ENCODE peak calls at places on chromosomes 6 and 20, in six cellular contexts. One of them, this sample, is unnamed.

GRCh38 chr6:169620171-169621125 is 81.4 kb downstream of the WDR27 start:
- DNase-seq in nephron progenitor cell: no peak
- DNase-seq in 8988T: no peak
- DNase-seq in neural crest cell: no peak
- DNase-seq in cerebellar nuclear complex: no peak
- DNase-seq in NCI-H2029: no peak
- DNase-seq in this sample: no peak

GRCh38 chr6:133741375-133741861 is 147.5 kb upstream of the TCF21 start:
- DNase-seq in nephron progenitor cell: peak; percentile 21
- DNase-seq in 8988T: no peak
- DNase-seq in neural crest cell: no peak
- DNase-seq in cerebellar nuclear complex: peak; percentile 62
- DNase-seq in NCI-H2029: peak; percentile 45
- DNase-seq in this sample: peak; percentile 56

GRCh38 chr6:56714982-56715456 is 72.3 kb upstream of the DST start:
- DNase-seq in nephron progenitor cell: no peak
- DNase-seq in 8988T: peak; percentile 29
- DNase-seq in neural crest cell: no peak
- DNase-seq in cerebellar nuclear complex: no peak
- DNase-seq in NCI-H2029: no peak
- DNase-seq in this sample: no peak

GRCh38 chr6:2999005-2999620 is 581 bp upstream of the NQO2 start:
- DNase-seq in nephron progenitor cell: no peak
- DNase-seq in 8988T: no peak
- DNase-seq in neural crest cell: no peak
- DNase-seq in cerebellar nuclear complex: no peak
- DNase-seq in NCI-H2029: peak; percentile 70
- DNase-seq in this sample: no peak

GRCh38 chr6:63058601-63059000 is 152.7 kb upstream of the FKBP1C start:
- DNase-seq in nephron progenitor cell: no peak
- DNase-seq in 8988T: no peak
- DNase-seq in neural crest cell: no peak
- DNase-seq in cerebellar nuclear complex: no peak
- DNase-seq in NCI-H2029: no peak
- DNase-seq in this sample: no peak

GRCh38 chr20:7935027-7935551 is 5.2 kb downstream of the HAO1 start:
- DNase-seq in nephron progenitor cell: no peak
- DNase-seq in 8988T: no peak
- DNase-seq in neural crest cell: no peak
- DNase-seq in cerebellar nuclear complex: no peak
- DNase-seq in NCI-H2029: no peak
- DNase-seq in this sample: no peak

GRCh38 chr20:49916146-49917002 is 1.0 kb upstream of the SPATA2 start:
- DNase-seq in nephron progenitor cell: no peak
- DNase-seq in 8988T: no peak
- DNase-seq in neural crest cell: no peak
- DNase-seq in cerebellar nuclear complex: no peak
- DNase-seq in NCI-H2029: peak; percentile 84
- DNase-seq in this sample: no peak

GRCh38 chr6:142478117-142478516 is 176.3 kb downstream of the ADGRG6 start:
- DNase-seq in nephron progenitor cell: no peak
- DNase-seq in 8988T: no peak
- DNase-seq in neural crest cell: no peak
- DNase-seq in cerebellar nuclear complex: no peak
- DNase-seq in NCI-H2029: no peak
- DNase-seq in this sample: peak; percentile 28